ENCODE peak calls at places on chromosomes 1 and 21, in ten cellular contexts. N is activated naive CD8-positive, alpha-beta T cell treated with anti-CD3 and anti-CD28 coated beads for 36 hours; U is cardiac muscle cell; V is activated CD4-positive, alpha-beta T cell treated with anti-CD3 and anti-CD28 coated beads, Interleukin-2, amount 50 U/mL, for 24 hours; W is astrocyte; H is osteoblast; O is HFFc6; D is CD4-positive, alpha-beta memory T cell; X is H7; Q is omental fat pad. A is an unnamed sample.

GRCh38 chr1:51560034-51560433 is 41.0 kb upstream of the EPS15 start:
- DNase-seq in N (no peak), U (no peak), V (no peak), W (no peak), H (no peak), O (no peak), D (no peak), X (no peak), Q (no peak), A (no peak)

GRCh38 chr1:2382621-2383361 is 8.6 kb downstream of the MORN1 start:
- DNase-seq in N (peak; percentile 33), U (peak; percentile 54), V (no peak), W (no peak), H (peak; percentile 97), O (peak; percentile 37), D (peak; percentile 11), X (peak; percentile 95), Q (no peak), A (peak; percentile 88)

GRCh38 chr21:14541840-14542495 is 4.1 kb downstream of the SAMSN1 start:
- DNase-seq in N (no peak), U (no peak), V (no peak), W (no peak), H (no peak), O (no peak), D (peak; percentile 51), X (no peak), Q (no peak), A (no peak)

GRCh38 chr1:1135339-1136111 is 19.6 kb upstream of the C1orf159 start:
- DNase-seq in N (no peak), U (no peak), V (no peak), W (no peak), H (no peak), O (peak; percentile 6), D (no peak), X (no peak), Q (no peak), A (no peak)

GRCh38 chr1:15198684-15199083 is 45.1 kb downstream of the TMEM51 start:
- DNase-seq in N (no peak), U (no peak), V (no peak), W (no peak), H (no peak), O (no peak), D (no peak), X (no peak), Q (no peak), A (no peak)

GRCh38 chr1:6734579-6735397 is 33.2 kb upstream of the DNAJC11 start:
- DNase-seq in N (no peak), U (no peak), V (no peak), W (no peak), H (no peak), O (peak; percentile 78), D (peak; percentile 22), X (no peak), Q (no peak), A (no peak)

GRCh38 chr21:46668381-46668780 is 32.9 kb downstream of the PRMT2 start:
- DNase-seq in N (no peak), U (no peak), V (no peak), W (no peak), H (no peak), O (no peak), D (no peak), X (no peak), Q (no peak), A (no peak)

GRCh38 chr1:36497207-36497606 is 14.5 kb upstream of the CSF3R start:
- DNase-seq in N (no peak), U (no peak), V (no peak), W (no peak), H (no peak), O (peak; percentile 48), D (no peak), X (no peak), Q (no peak), A (no peak)

GRCh38 chr1:181789395-181789794 is 272.1 kb downstream of the ZNF648 start:
- DNase-seq in N (no peak), U (no peak), V (no peak), W (no peak), H (no peak), O (no peak), D (no peak), X (no peak), Q (no peak), A (no peak)

GRCh38 chr1:12604114-12604874 is 13.7 kb downstream of the DHRS3 start:
- DNase-seq in N (peak; percentile 62), U (peak; percentile 85), V (peak; percentile 77), W (peak; percentile 99), H (peak; percentile 98), O (peak; percentile 91), D (peak; percentile 76), X (peak; percentile 46), Q (no peak), A (no peak)

GRCh38 chr21:40143822-40144525 is 276.7 kb downstream of the PCP4 start:
- DNase-seq in N (peak; percentile 16), U (peak; percentile 79), V (peak; percentile 8), W (peak; percentile 12), H (peak; percentile 89), O (peak; percentile 37), D (no peak), X (peak; percentile 77), Q (no peak), A (no peak)

GRCh38 chr1:174198192-174198591 is 38.9 kb downstream of the RABGAP1L start:
- DNase-seq in N (no peak), U (no peak), V (no peak), W (no peak), H (no peak), O (no peak), D (no peak), X (no peak), Q (no peak), A (no peak)

GRCh38 chr21:41879190-41879998 is at the start of gene PRDM15:
- DNase-seq in N (peak; percentile 86), U (peak; percentile 90), V (peak; percentile 79), W (peak; percentile 84), H (peak; percentile 98), O (peak; percentile 69), D (peak; percentile 75), X (peak; percentile 97), Q (peak; percentile 50), A (peak; percentile 88)

GRCh38 chr1:18343646-18344045 is 137.1 kb upstream of the KLHDC7A start:
- DNase-seq in N (no peak), U (no peak), V (no peak), W (no peak), H (no peak), O (no peak), D (no peak), X (no peak), Q (no peak), A (no peak)

GRCh38 chr1:201172999-201173610 is 17.5 kb upstream of the IGFN1 start:
- DNase-seq in N (no peak), U (no peak), V (no peak), W (no peak), H (no peak), O (no peak), D (no peak), X (no peak), Q (no peak), A (no peak)

GRCh38 chr1:65508051-65508450 is 87.6 kb downstream of the LEPR start:
- DNase-seq in N (no peak), U (no peak), V (no peak), W (no peak), H (no peak), O (no peak), D (no peak), X (no peak), Q (no peak), A (no peak)

GRCh38 chr1:66503841-66504470 is 30.0 kb upstream of the SGIP1 start:
- DNase-seq in N (peak; percentile 5), U (peak; percentile 82), V (peak; percentile 11), W (peak; percentile 40), H (no peak), O (peak; percentile 72), D (peak; percentile 16), X (peak; percentile 39), Q (no peak), A (peak; percentile 68)

GRCh38 chr1:86018311-86018923 is 138.2 kb downstream of the COL24A1 start:
- DNase-seq in N (no peak), U (peak; percentile 42), V (peak; percentile 5), W (no peak), H (no peak), O (peak; percentile 6), D (peak; percentile 4), X (peak; percentile 5), Q (no peak), A (peak; percentile 45)

GRCh38 chr1:109914587-109915240 is 4.1 kb downstream of the CSF1 start:
- DNase-seq in N (no peak), U (no peak), V (no peak), W (no peak), H (peak; percentile 84), O (peak; percentile 66), D (no peak), X (no peak), Q (no peak), A (no peak)

GRCh38 chr1:108049083-108049819 is 84.3 kb upstream of the VAV3 start:
- DNase-seq in N (peak; percentile 27), U (peak; percentile 27), V (no peak), W (no peak), H (no peak), O (peak; percentile 8), D (peak; percentile 13), X (no peak), Q (no peak), A (no peak)

GRCh38 chr1:230517786-230518185 is 91.7 kb upstream of the PGBD5 start:
- DNase-seq in N (no peak), U (no peak), V (no peak), W (no peak), H (no peak), O (no peak), D (no peak), X (no peak), Q (no peak), A (no peak)

GRCh38 chr21:38787461-38788274 is 18.1 kb upstream of the ETS2 start:
- DNase-seq in N (no peak), U (no peak), V (no peak), W (peak; percentile 82), H (peak; percentile 60), O (peak; percentile 78), D (no peak), X (peak; percentile 60), Q (no peak), A (no peak)

A was measured in H1.